ENCODE peak calls at places on chromosome 10, in nine cellular contexts. M is mammary epithelial cell; W is CD4-positive, alpha-beta T cell; X is HFF-Myc; A is IMR-90; R is bronchial epithelial cell; E is coronary artery; U is WTC11; V is endothelial cell of umbilical vein. J is an unnamed sample.

GRCh38 chr10:42523098-42523497 is 115.3 kb downstream of the ZNF33B start:
- DNase-seq in V (no peak), U (no peak), X (no peak), A (no peak), R (no peak), E (no peak), W (no peak), M (no peak), J (no peak)

GRCh38 chr10:96513686-96514551 is at the start of gene TLL2:
- DNase-seq in E (peak; percentile 90), M (peak; percentile 91), V (peak; percentile 94), R (peak; percentile 83), W (peak; percentile 31), A (peak; percentile 84), U (peak; percentile 95), X (peak; percentile 22), J (peak; percentile 92)

GRCh38 chr10:45404087-45404769 is 30.2 kb downstream of the ALOX5 start:
- DNase-seq in R (no peak), V (no peak), A (no peak), U (no peak), M (no peak), E (no peak), W (no peak), X (no peak), J (no peak)

GRCh38 chr10:75597691-75598455 is 166.4 kb downstream of the LRMDA start:
- DNase-seq in U (no peak), E (no peak), M (no peak), V (no peak), R (no peak), X (no peak), A (no peak), W (no peak), J (no peak)

GRCh38 chr10:120979435-120980315 is 128.5 kb downstream of the WDR11 start:
- DNase-seq in M (peak; percentile 35), U (peak; percentile 75), R (peak; percentile 53), A (no peak), W (peak; percentile 8), X (no peak), E (no peak), V (peak; percentile 11), J (no peak)

GRCh38 chr10:70832852-70833542 is 17.2 kb downstream of the SGPL1 start:
- DNase-seq in V (peak; percentile 80), U (no peak), X (peak; percentile 46), M (peak; percentile 93), A (peak; percentile 93), R (peak; percentile 91), W (no peak), E (no peak), J (no peak)

GRCh38 chr10:62048919-62049636 is 147.6 kb downstream of the ARID5B start:
- DNase-seq in E (peak; percentile 97), A (peak; percentile 99), X (peak; percentile 94), W (peak; percentile 63), R (peak; percentile 96), M (peak; percentile 95), V (peak; percentile 95), U (peak; percentile 63), J (no peak)

GRCh38 chr10:68083953-68084352 is 8.9 kb upstream of the HERC4 start:
- DNase-seq in W (no peak), M (no peak), R (no peak), V (no peak), A (no peak), E (no peak), X (no peak), U (no peak), J (no peak)

GRCh38 chr10:58813573-58813972 is 300.9 kb downstream of the BICC1 start:
- DNase-seq in A (no peak), U (no peak), E (no peak), X (no peak), R (no peak), W (no peak), M (no peak), V (no peak), J (no peak)

GRCh38 chr10:118209215-118209614 is 132.9 kb downstream of the FAM204A start:
- DNase-seq in R (no peak), A (no peak), M (peak; percentile 26), W (no peak), X (no peak), V (no peak), E (no peak), U (no peak), J (no peak)

GRCh38 chr10:78911533-78912340 is 157.0 kb upstream of the ZMIZ1 start:
- DNase-seq in A (no peak), V (no peak), M (no peak), R (no peak), U (no peak), W (no peak), X (no peak), E (no peak), J (no peak)

DNA sequence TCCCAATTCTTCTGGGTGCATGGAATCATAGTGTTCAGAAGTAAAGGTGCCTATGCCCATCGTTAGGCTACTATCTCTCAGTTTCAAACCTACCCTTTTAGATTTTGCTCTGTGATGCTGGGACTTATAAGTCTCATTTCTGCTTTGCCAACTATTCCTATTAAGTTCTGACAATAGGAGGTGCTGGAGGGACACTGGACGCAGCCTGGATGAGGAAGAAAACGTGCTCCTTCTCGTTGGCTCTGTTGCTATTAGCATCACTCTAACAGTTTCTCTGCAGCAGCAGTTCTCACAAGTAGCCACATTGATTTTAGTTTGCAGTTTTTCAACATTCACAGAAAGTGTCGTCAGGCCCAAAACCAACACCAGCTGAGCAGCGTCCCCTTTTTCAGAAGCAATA is 72.4 kb downstream of the ABCC2 start:
- DNase-seq in M (no peak), W (no peak), X (peak; percentile 66), A (peak; percentile 83), E (no peak), R (peak; percentile 49), V (peak; percentile 91), U (no peak), J (no peak)
- TF ChIP-seq CTCF in M (no peak), W (no peak), X (peak; percentile 64), A (peak; percentile 77), E (no peak), R (peak; percentile 26), V (peak; percentile 53), U (no peak), J (no peak)

GRCh38 chr10:27741173-27742091 is 4.2 kb downstream of the MKX start:
- DNase-seq in X (no peak), W (no peak), A (no peak), M (no peak), V (no peak), R (no peak), U (peak; percentile 38), E (no peak), J (peak; percentile 14)

GRCh38 chr10:27742195-27742925 is 3.3 kb downstream of the MKX start:
- DNase-seq in U (peak; percentile 83), X (no peak), W (peak; percentile 71), M (peak; percentile 63), E (peak; percentile 90), R (peak; percentile 41), A (peak; percentile 85), V (peak; percentile 66), J (peak; percentile 85)

GRCh38 chr10:27736396-27736795 is 9.2 kb downstream of the MKX start:
- DNase-seq in M (no peak), W (no peak), X (no peak), R (no peak), E (no peak), V (no peak), A (peak; percentile 34), U (no peak), J (no peak)
- TF ChIP-seq CTCF in M (no peak), W (no peak), X (no peak), R (no peak), E (no peak), V (no peak), A (no peak), U (no peak), J (no peak)

GRCh38 chr10:86261933-86262665 is 104.5 kb downstream of the GRID1 start:
- DNase-seq in R (peak; percentile 23), A (no peak), M (no peak), V (no peak), X (no peak), E (peak; percentile 56), U (peak; percentile 66), W (no peak), J (peak; percentile 78)
- TF ChIP-seq CTCF in R (peak; percentile 52), A (no peak), M (no peak), V (no peak), X (no peak), E (no peak), U (no peak), W (no peak), J (no peak)

GRCh38 chr10:93496322-93497041 is at the start of gene CEP55:
- DNase-seq in W (peak; percentile 93), U (peak; percentile 97), R (peak; percentile 85), A (peak; percentile 87), E (peak; percentile 96), X (peak; percentile 63), M (peak; percentile 95), V (peak; percentile 97), J (peak; percentile 96)
- TF ChIP-seq CTCF in W (no peak), U (no peak), R (no peak), A (no peak), E (no peak), X (no peak), M (no peak), V (no peak), J (no peak)